ENCODE peak calls at places on chromosomes 16 and 17, in seven cellular contexts. Z is HFF-Myc, L is left ventricle myocardium inferior, V is prostate gland, Y is GM12865, D is lung, J is upper lobe of right lung. R is an unnamed sample.
A peak's percentile ranks its signal among the peaks of the same experiment; 100 is the strongest.

GRCh38 chr17:33497623-33498022 is 204.5 kb upstream of the ASIC2 start:
- DNase-seq in Z (no peak), L (no peak), V (no peak), Y (no peak), D (no peak), J (no peak), R (no peak)

GRCh38 chr17:19364699-19365498 is 2.4 kb upstream of the B9D1 start:
- DNase-seq in Z (no peak), L (no peak), V (no peak), Y (no peak), D (no peak), J (peak; percentile 54), R (no peak)

GRCh38 chr16:85220125-85220839 is 108.0 kb upstream of the CIBAR2 start:
- DNase-seq in Z (peak; percentile 78), L (peak; percentile 83), V (peak; percentile 88), Y (no peak), D (peak; percentile 75), J (peak; percentile 82), R (no peak)

GRCh38 chr16:12617401-12617819 is 186.3 kb downstream of the CPPED1 start:
- DNase-seq in Z (no peak), L (no peak), V (no peak), Y (peak; percentile 66), D (no peak), J (no peak), R (no peak)

GRCh38 chr16:56931253-56931768 is 631 bp upstream of the HERPUD1 start:
- DNase-seq in Z (no peak), L (no peak), V (peak; percentile 59), Y (peak; percentile 79), D (no peak), J (no peak), R (no peak)

GRCh38 chr17:17890773-17891759 is 54.3 kb upstream of the SREBF1 start:
- DNase-seq in Z (no peak), L (peak; percentile 36), V (no peak), Y (peak; percentile 83), D (peak; percentile 58), J (peak; percentile 73), R (peak; percentile 42)

GRCh38 chr16:14151256-14152030 is 80.3 kb downstream of the MRTFB start:
- DNase-seq in Z (no peak), L (no peak), V (peak; percentile 11), Y (no peak), D (no peak), J (no peak), R (no peak)

GRCh38 chr16:65119905-65120341 is 1.9 kb downstream of the CDH11 start:
- DNase-seq in Z (no peak), L (no peak), V (no peak), Y (no peak), D (no peak), J (no peak), R (peak; percentile 62)

GRCh38 chr16:28092721-28093382 is 29.3 kb upstream of the GSG1L start:
- DNase-seq in Z (no peak), L (no peak), V (no peak), Y (no peak), D (no peak), J (no peak), R (no peak)

GRCh38 chr17:8794636-8795035 is 4.5 kb downstream of the MFSD6L start:
- DNase-seq in Z (no peak), L (no peak), V (no peak), Y (peak; percentile 0), D (no peak), J (no peak), R (no peak)

GRCh38 chr16:57619606-57620315 is 8.7 kb upstream of the ADGRG1 start:
- DNase-seq in Z (no peak), L (no peak), V (peak; percentile 92), Y (no peak), D (no peak), J (peak; percentile 81), R (no peak)

GRCh38 chr17:77266891-77267341 is 126.1 kb downstream of the SEC14L1 start:
- DNase-seq in Z (no peak), L (no peak), V (no peak), Y (no peak), D (no peak), J (no peak), R (no peak)

GRCh38 chr17:35063514-35064223 is at the start of gene RFFL:
- DNase-seq in Z (peak; percentile 92), L (peak; percentile 76), V (peak; percentile 96), Y (peak; percentile 99), D (peak; percentile 91), J (peak; percentile 85), R (peak; percentile 93)

GRCh38 chr16:2592786-2593185 is 55.0 kb downstream of the PDPK1 start:
- DNase-seq in Z (no peak), L (no peak), V (no peak), Y (no peak), D (no peak), J (peak; percentile 63), R (no peak)

GRCh38 chr17:19332371-19333131 is 30.0 kb downstream of the B9D1 start:
- DNase-seq in Z (no peak), L (no peak), V (no peak), Y (no peak), D (no peak), J (peak; percentile 56), R (no peak)

GRCh38 chr16:90022209-90023077 is 3.2 kb upstream of the DBNDD1 start:
- DNase-seq in Z (peak; percentile 53), L (peak; percentile 92), V (peak; percentile 90), Y (peak; percentile 93), D (peak; percentile 94), J (peak; percentile 97), R (peak; percentile 38)

GRCh38 chr17:57976594-57976993 is 11.5 kb downstream of the VEZF1 start:
- DNase-seq in Z (no peak), L (no peak), V (no peak), Y (no peak), D (no peak), J (no peak), R (no peak)

GRCh38 chr16:67240506-67240905 is 6.8 kb downstream of the FHOD1 start:
- DNase-seq in Z (no peak), L (no peak), V (no peak), Y (no peak), D (peak; percentile 89), J (peak; percentile 87), R (no peak)

GRCh38 chr16:11619327-11619851 is 32.7 kb upstream of the LITAF start:
- DNase-seq in Z (no peak), L (no peak), V (no peak), Y (peak; percentile 78), D (no peak), J (no peak), R (no peak)

GRCh38 chr17:1746975-1747543 is 4.4 kb downstream of the SERPINF2 start:
- DNase-seq in Z (no peak), L (no peak), V (peak; percentile 94), Y (no peak), D (peak; percentile 87), J (peak; percentile 94), R (no peak)

GRCh38 chr17:80899402-80900268 is 92.0 kb upstream of the CHMP6 start:
- DNase-seq in Z (no peak), L (no peak), V (no peak), Y (peak; percentile 76), D (peak; percentile 76), J (peak; percentile 82), R (no peak)

DNA sequence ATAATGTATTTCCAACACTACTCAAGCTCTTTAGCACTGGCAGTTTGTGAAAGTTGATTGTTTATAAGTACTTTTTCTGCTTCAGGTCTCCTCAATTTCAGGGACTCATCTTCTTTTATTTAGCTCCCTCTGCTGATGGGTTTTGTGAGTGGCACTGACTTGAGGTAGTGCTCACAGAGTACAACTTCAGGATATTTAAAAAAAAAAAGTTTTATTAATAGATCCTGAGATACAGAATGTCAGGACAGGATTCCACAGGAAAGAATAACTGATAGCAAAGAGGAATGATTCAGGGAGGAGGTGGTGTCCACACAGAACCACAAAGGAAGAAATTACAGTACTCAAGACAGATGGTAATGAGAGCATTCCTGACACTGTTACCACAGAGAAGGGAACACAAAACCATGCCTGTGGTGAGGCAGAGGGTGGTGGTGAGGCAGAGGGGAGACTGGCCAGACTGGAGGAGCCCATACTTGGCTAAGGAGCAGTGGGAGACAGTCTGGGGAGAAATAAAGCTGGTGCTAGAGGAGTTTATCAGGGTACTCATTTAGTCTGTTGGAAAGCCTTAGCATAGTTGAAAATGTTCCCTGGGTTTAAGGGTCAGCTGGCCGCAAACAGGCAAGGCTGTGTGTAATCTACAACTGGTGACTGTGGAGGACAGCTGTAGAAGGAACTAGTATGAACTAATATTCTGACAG is 63.7 kb downstream of the SPAG9 start:
- DNase-seq in Z (peak; percentile 47), L (no peak), V (peak; percentile 33), Y (peak; percentile 77), D (no peak), J (no peak), R (peak; percentile 94)
- TF ChIP-seq CTCF in Z (peak; percentile 64), L (peak; percentile 71), V (peak; percentile 51), Y (peak; percentile 51), D (peak; percentile 21), J (peak; percentile 54), R (peak; percentile 60)

DNA sequence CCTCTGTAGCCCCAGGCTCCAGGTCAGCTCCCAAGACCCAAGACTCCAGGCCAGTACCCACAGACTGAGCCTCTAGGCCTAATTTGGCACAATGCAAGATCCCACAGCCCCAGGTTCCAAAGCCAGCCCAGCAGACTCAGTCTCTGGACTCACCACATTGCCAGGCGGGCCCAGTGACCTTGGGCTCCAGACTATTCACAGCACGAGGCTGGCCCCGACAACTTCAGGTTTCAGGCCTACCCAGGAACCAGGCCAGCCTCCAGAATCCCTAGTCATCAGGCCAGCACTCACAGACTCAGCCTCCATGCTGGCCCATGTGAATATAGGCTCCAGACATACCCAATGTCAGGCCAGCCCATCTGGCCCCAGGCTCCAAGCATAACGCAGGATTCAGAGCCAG is 103.8 kb downstream of the CEP112 start:
- DNase-seq in Z (no peak), L (no peak), V (no peak), Y (no peak), D (no peak), J (no peak), R (no peak)
- H3K4me3 ChIP-seq in Z (no peak overlapping the region), L (no peak overlapping the region), V (no peak overlapping the region), Y (no peak overlapping the region), D (no peak overlapping the region), J (no peak overlapping the region), R (no peak overlapping the region)

GRCh38 chr16:76634847-76635697 is 357.9 kb downstream of the CNTNAP4 start:
- DNase-seq in Z (no peak), L (no peak), V (no peak), Y (no peak), D (no peak), J (peak; percentile 59), R (no peak)
- TF ChIP-seq CTCF in Z (no peak), L (no peak), V (no peak), Y (no peak), D (no peak), J (no peak), R (no peak)

DNA sequence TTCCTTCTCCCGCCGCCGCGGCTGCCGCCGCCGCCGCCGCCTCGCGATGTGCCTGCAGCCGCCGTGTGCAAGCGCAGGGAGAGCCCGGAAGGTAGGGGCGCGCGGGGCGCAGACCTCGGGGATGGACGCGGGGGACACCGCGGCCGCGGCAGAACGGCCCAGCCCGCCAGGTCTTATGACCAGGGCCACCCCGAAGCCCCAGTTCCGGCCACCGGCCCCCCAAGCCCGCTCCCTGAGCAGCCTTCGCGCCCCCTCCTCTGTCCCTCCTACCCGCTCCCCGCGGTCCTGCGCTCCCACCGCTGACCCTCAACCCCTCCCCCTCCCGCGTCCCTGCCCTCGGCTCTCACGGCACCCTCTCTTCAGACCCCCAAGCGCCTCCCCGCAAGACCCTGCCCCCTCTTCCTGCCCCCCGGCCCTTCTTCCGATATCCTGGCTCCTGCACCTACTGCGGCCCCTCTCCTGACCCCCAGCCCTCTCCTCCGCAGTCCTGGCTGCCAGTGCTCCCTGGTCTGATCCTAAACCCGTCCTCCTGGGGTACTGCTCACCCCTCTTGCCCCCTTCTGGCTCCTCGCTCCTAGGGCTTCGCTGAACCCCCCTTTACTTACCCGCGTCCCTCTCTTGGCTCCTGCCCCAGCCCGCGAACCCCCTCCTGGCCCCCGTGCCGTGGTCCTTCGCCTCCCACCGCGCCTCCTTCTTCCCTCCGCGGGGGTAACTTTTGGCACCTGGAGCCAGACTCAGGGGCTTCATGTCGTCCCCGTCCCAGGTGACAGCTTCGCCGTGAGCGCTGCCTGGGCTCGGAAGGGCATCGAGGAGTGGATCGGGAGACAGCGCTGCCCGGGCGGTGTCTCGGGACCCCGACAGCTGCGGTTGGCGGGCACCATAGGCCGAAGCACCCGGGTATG is 714 bp downstream of the NKD1 start:
- DNase-seq in Z (no peak), L (no peak), V (no peak), Y (peak; percentile 11), D (no peak), J (no peak), R (no peak)
- H3K4me3 ChIP-seq in Z (peak overlapping the region; percentile 19), L (peak overlapping the region; percentile 75), V (peak overlapping the region; percentile 63), Y (peak overlapping the region; percentile 42), D (peak overlapping the region; percentile 55), J (peak overlapping the region; percentile 70), R (peak overlapping the region; percentile 24)

R was measured in AG09309.